ENCODE peak calls at places on chromosome 12, in nine cellular contexts. D is T-cell, I is choroid plexus epithelial cell, S is renal cortical epithelial cell, U is RCC 7860, P is KBM-7, J is NCI-H1105, T is NCI-H510A treated with DMSO at 0.1 percent for 48 hours, E is heart left ventricle. G is an unnamed sample.

GRCh38 chr12:111816065-111816615 is 25.9 kb upstream of the MAPKAPK5 start:
- DNase-seq in J (no peak), T (no peak), E (no peak), D (no peak), P (no peak), I (no peak), U (no peak), S (no peak), G (no peak)

GRCh38 chr12:104011265-104011664 is 38.7 kb downstream of the GLT8D2 start:
- DNase-seq in E (no peak), I (peak; percentile 88), P (no peak), S (peak; percentile 90), U (peak; percentile 51), T (no peak), D (no peak), J (no peak), G (no peak)

GRCh38 chr12:24111101-24111500 is 161.6 kb upstream of the SOX5 start:
- DNase-seq in S (peak; percentile 33), T (no peak), P (no peak), D (no peak), J (no peak), I (peak; percentile 53), E (no peak), U (peak; percentile 50), G (no peak)

GRCh38 chr12:94265966-94266365 is 117.6 kb downstream of the PLXNC1 start:
- DNase-seq in S (no peak), J (no peak), I (no peak), U (no peak), D (no peak), P (no peak), E (no peak), T (no peak), G (no peak)

GRCh38 chr12:64729909-64730584 is 29.2 kb downstream of the GNS start:
- DNase-seq in J (no peak), P (peak; percentile 34), U (no peak), D (no peak), I (no peak), S (no peak), E (no peak), T (no peak), G (no peak)

GRCh38 chr12:106152334-106152733 is 13.6 kb upstream of the NUAK1 start:
- DNase-seq in J (peak; percentile 70), D (no peak), S (no peak), P (no peak), U (no peak), T (peak; percentile 54), I (no peak), E (no peak), G (no peak)

GRCh38 chr12:88108021-88108420 is 33.9 kb downstream of the CEP290 start:
- DNase-seq in P (no peak), E (no peak), T (no peak), D (no peak), U (no peak), J (no peak), S (peak; percentile 15), I (peak; percentile 66), G (no peak)

GRCh38 chr12:12476836-12477531 is 85.7 kb downstream of the DUSP16 start:
- DNase-seq in S (no peak), T (no peak), E (no peak), D (no peak), J (no peak), U (no peak), P (no peak), I (no peak), G (no peak)

GRCh38 chr12:65881965-65882413 is 57.7 kb downstream of the HMGA2 start:
- DNase-seq in U (no peak), J (no peak), I (peak; percentile 83), S (no peak), P (peak; percentile 91), E (peak; percentile 85), T (no peak), D (no peak), G (peak; percentile 70)